ENCODE peak calls at places on chromosomes 4 and X, in five cellular contexts. W is IMR-90; Z is T-helper 2 cell; H is H7; X is stimulated activated CD8-positive, alpha-beta memory T cell treated with anti-CD3 and anti-CD28 coated beads, Interleukin-15, amount 100 ng/mL, for 1 hour. S is an unnamed sample.

GRCh38 chr4:83890231-83890630 is 354.3 kb downstream of the GPAT3 start:
- DNase-seq in W (peak; percentile 57), Z (no peak), H (no peak), X (no peak), S (peak; percentile 21)

GRCh38 chr4:107654694-107655093 is 65.3 kb downstream of the PAPSS1 start:
- DNase-seq in W (no peak), Z (no peak), H (no peak), X (no peak), S (no peak)

GRCh38 chr4:68249434-68249833 is 3.9 kb upstream of the TMPRSS11B start:
- DNase-seq in W (no peak), Z (peak; percentile 28), H (no peak), X (no peak), S (no peak)

GRCh38 chr4:169150806-169151205 is 120.0 kb downstream of the SH3RF1 start:
- DNase-seq in W (peak; percentile 56), Z (no peak), H (no peak), X (no peak), S (no peak)

GRCh38 chr4:25938251-25939186 is 24.5 kb downstream of the SMIM20 start:
- DNase-seq in W (peak; percentile 77), Z (peak; percentile 79), H (no peak), X (no peak), S (peak; percentile 33)

GRCh38 chr4:2515835-2516550 is 20.5 kb upstream of the FAM193A start:
- DNase-seq in W (no peak), Z (no peak), H (peak; percentile 15), X (no peak), S (no peak)

GRCh38 chr4:8272472-8273428 is 3.2 kb downstream of the HTRA3 start:
- DNase-seq in W (peak; percentile 9), Z (no peak), H (no peak), X (no peak), S (no peak)

GRCh38 chr4:96092151-96092705 is 252.3 kb downstream of the PDHA2 start:
- DNase-seq in W (no peak), Z (no peak), H (no peak), X (no peak), S (no peak)

GRCh38 chr4:123248260-123248659 is 148.3 kb upstream of the SPRY1 start:
- DNase-seq in W (peak; percentile 58), Z (no peak), H (no peak), X (no peak), S (peak; percentile 68)

GRCh38 chrX:154013614-154014360 is 5.9 kb downstream of the IRAK1 start:
- DNase-seq in W (peak; percentile 10), Z (peak; percentile 59), H (peak; percentile 92), X (peak; percentile 26), S (peak; percentile 66)